ENCODE peak calls at places on chromosomes 12 and 14, in eight cellular contexts. One of them, this sample, is unnamed.

GRCh38 chr14:23984891-23985607 is 3.7 kb upstream of the DHRS4L2 start:
- DNase-seq in GM12865: no peak
- DNase-seq in ascending aorta: no peak
- DNase-seq in foreskin fibroblast: peak
- DNase-seq in thoracic aorta: no peak
- DNase-seq in psoas muscle: no peak
- DNase-seq in left lung: no peak
- DNase-seq in fibroblast of pulmonary artery: peak
- DNase-seq in this sample: no peak

GRCh38 chr12:70443274-70443673 is 77.2 kb downstream of the KCNMB4 start:
- DNase-seq in GM12865: no peak
- DNase-seq in ascending aorta: no peak
- DNase-seq in foreskin fibroblast: no peak
- DNase-seq in thoracic aorta: no peak
- DNase-seq in psoas muscle: no peak
- DNase-seq in left lung: no peak
- DNase-seq in fibroblast of pulmonary artery: peak
- DNase-seq in this sample: no peak

GRCh38 chr14:67240168-67240932 is 885 bp upstream of the PALS1 start:
- DNase-seq in GM12865: peak
- DNase-seq in ascending aorta: peak
- DNase-seq in foreskin fibroblast: peak
- DNase-seq in thoracic aorta: no peak
- DNase-seq in psoas muscle: peak
- DNase-seq in left lung: peak
- DNase-seq in fibroblast of pulmonary artery: peak
- DNase-seq in this sample: no peak

GRCh38 chr12:94725375-94726168 is 75.2 kb upstream of the TMCC3 start:
- DNase-seq in GM12865: peak
- DNase-seq in ascending aorta: no peak
- DNase-seq in foreskin fibroblast: peak
- DNase-seq in thoracic aorta: no peak
- DNase-seq in psoas muscle: no peak
- DNase-seq in left lung: no peak
- DNase-seq in fibroblast of pulmonary artery: peak
- DNase-seq in this sample: peak

GRCh38 chr12:67988600-67988999 is 647 bp upstream of the IFNG-AS1 start:
- DNase-seq in GM12865: peak
- DNase-seq in ascending aorta: no peak
- DNase-seq in foreskin fibroblast: no peak
- DNase-seq in thoracic aorta: no peak
- DNase-seq in psoas muscle: no peak
- DNase-seq in left lung: no peak
- DNase-seq in fibroblast of pulmonary artery: no peak
- DNase-seq in this sample: peak

GRCh38 chr14:70045715-70046535 is 142.8 kb downstream of the SLC8A3 start:
- DNase-seq in GM12865: peak
- DNase-seq in ascending aorta: no peak
- DNase-seq in foreskin fibroblast: peak
- DNase-seq in thoracic aorta: no peak
- DNase-seq in psoas muscle: peak
- DNase-seq in left lung: peak
- DNase-seq in fibroblast of pulmonary artery: peak
- DNase-seq in this sample: no peak

GRCh38 chr12:121810833-121811433 is 7.1 kb downstream of the SETD1B start:
- DNase-seq in GM12865: no peak
- DNase-seq in ascending aorta: peak
- DNase-seq in foreskin fibroblast: no peak
- DNase-seq in thoracic aorta: no peak
- DNase-seq in psoas muscle: no peak
- DNase-seq in left lung: no peak
- DNase-seq in fibroblast of pulmonary artery: peak
- DNase-seq in this sample: no peak

GRCh38 chr12:49389092-49389703 is 21.9 kb downstream of the SPATS2 start:
- DNase-seq in GM12865: no peak
- DNase-seq in ascending aorta: no peak
- DNase-seq in foreskin fibroblast: no peak
- DNase-seq in thoracic aorta: no peak
- DNase-seq in psoas muscle: peak
- DNase-seq in left lung: peak
- DNase-seq in fibroblast of pulmonary artery: no peak
- DNase-seq in this sample: no peak

GRCh38 chr12:54282949-54283593 is 2.5 kb downstream of the HNRNPA1 start:
- DNase-seq in GM12865: no peak
- DNase-seq in ascending aorta: no peak
- DNase-seq in foreskin fibroblast: no peak
- DNase-seq in thoracic aorta: no peak
- DNase-seq in psoas muscle: no peak
- DNase-seq in left lung: no peak
- DNase-seq in fibroblast of pulmonary artery: no peak
- DNase-seq in this sample: no peak

GRCh38 chr14:65170768-65171251 is 68.5 kb upstream of the MAX start:
- DNase-seq in GM12865: peak
- DNase-seq in ascending aorta: no peak
- DNase-seq in foreskin fibroblast: peak
- DNase-seq in thoracic aorta: no peak
- DNase-seq in psoas muscle: no peak
- DNase-seq in left lung: no peak
- DNase-seq in fibroblast of pulmonary artery: peak
- DNase-seq in this sample: no peak

GRCh38 chr14:55129428-55130193 is 559 bp downstream of the LGALS3 start:
- DNase-seq in GM12865: peak
- DNase-seq in ascending aorta: peak
- DNase-seq in foreskin fibroblast: peak
- DNase-seq in thoracic aorta: peak
- DNase-seq in psoas muscle: peak
- DNase-seq in left lung: peak
- DNase-seq in fibroblast of pulmonary artery: peak
- DNase-seq in this sample: no peak

GRCh38 chr12:131009595-131010270 is 56.0 kb downstream of the ADGRD1 start:
- DNase-seq in GM12865: no peak
- DNase-seq in ascending aorta: no peak
- DNase-seq in foreskin fibroblast: no peak
- DNase-seq in thoracic aorta: no peak
- DNase-seq in psoas muscle: no peak
- DNase-seq in left lung: no peak
- DNase-seq in fibroblast of pulmonary artery: no peak
- DNase-seq in this sample: no peak

GRCh38 chr12:131831635-131832041 is 3.4 kb downstream of the MMP17 start:
- DNase-seq in GM12865: no peak
- DNase-seq in ascending aorta: no peak
- DNase-seq in foreskin fibroblast: peak
- DNase-seq in thoracic aorta: no peak
- DNase-seq in psoas muscle: peak
- DNase-seq in left lung: no peak
- DNase-seq in fibroblast of pulmonary artery: peak
- DNase-seq in this sample: no peak

GRCh38 chr12:4308334-4308960 is 12.6 kb upstream of the TIGAR start:
- DNase-seq in GM12865: no peak
- DNase-seq in ascending aorta: no peak
- DNase-seq in foreskin fibroblast: no peak
- DNase-seq in thoracic aorta: no peak
- DNase-seq in psoas muscle: no peak
- DNase-seq in left lung: no peak
- DNase-seq in fibroblast of pulmonary artery: no peak
- DNase-seq in this sample: no peak

GRCh38 chr14:68363841-68364711 is 428.8 kb downstream of the ZFP36L1 start:
- DNase-seq in GM12865: no peak
- DNase-seq in ascending aorta: no peak
- DNase-seq in foreskin fibroblast: no peak
- DNase-seq in thoracic aorta: no peak
- DNase-seq in psoas muscle: peak
- DNase-seq in left lung: peak
- DNase-seq in fibroblast of pulmonary artery: peak
- DNase-seq in this sample: no peak

GRCh38 chr12:104342635-104343249 is 39.2 kb downstream of the EID3 start:
- DNase-seq in GM12865: no peak
- DNase-seq in ascending aorta: no peak
- DNase-seq in foreskin fibroblast: no peak
- DNase-seq in thoracic aorta: no peak
- DNase-seq in psoas muscle: no peak
- DNase-seq in left lung: no peak
- DNase-seq in fibroblast of pulmonary artery: no peak
- DNase-seq in this sample: no peak

GRCh38 chr14:32509632-32510187 is 180.6 kb downstream of the AKAP6 start:
- DNase-seq in GM12865: no peak
- DNase-seq in ascending aorta: peak
- DNase-seq in foreskin fibroblast: peak
- DNase-seq in thoracic aorta: peak
- DNase-seq in psoas muscle: peak
- DNase-seq in left lung: no peak
- DNase-seq in fibroblast of pulmonary artery: peak
- DNase-seq in this sample: no peak

GRCh38 chr12:4939418-4940023 is 29.8 kb downstream of the KCNA1 start:
- DNase-seq in GM12865: no peak
- DNase-seq in ascending aorta: no peak
- DNase-seq in foreskin fibroblast: no peak
- DNase-seq in thoracic aorta: no peak
- DNase-seq in psoas muscle: no peak
- DNase-seq in left lung: no peak
- DNase-seq in fibroblast of pulmonary artery: no peak
- DNase-seq in this sample: no peak

GRCh38 chr12:59600174-59600573 is 4.3 kb downstream of the SLC16A7 start:
- DNase-seq in GM12865: no peak
- DNase-seq in ascending aorta: no peak
- DNase-seq in foreskin fibroblast: peak
- DNase-seq in thoracic aorta: no peak
- DNase-seq in psoas muscle: no peak
- DNase-seq in left lung: no peak
- DNase-seq in fibroblast of pulmonary artery: peak
- DNase-seq in this sample: no peak

GRCh38 chr12:25377475-25378179 is 126.9 kb upstream of the KRAS start:
- DNase-seq in GM12865: peak
- DNase-seq in ascending aorta: no peak
- DNase-seq in foreskin fibroblast: peak
- DNase-seq in thoracic aorta: no peak
- DNase-seq in psoas muscle: no peak
- DNase-seq in left lung: no peak
- DNase-seq in fibroblast of pulmonary artery: peak
- DNase-seq in this sample: no peak

GRCh38 chr12:109804820-109805761 is 28.1 kb downstream of the TRPV4 start:
- DNase-seq in GM12865: peak
- DNase-seq in ascending aorta: peak
- DNase-seq in foreskin fibroblast: peak
- DNase-seq in thoracic aorta: peak
- DNase-seq in psoas muscle: peak
- DNase-seq in left lung: peak
- DNase-seq in fibroblast of pulmonary artery: peak
- DNase-seq in this sample: no peak

GRCh38 chr12:100346660-100347059 is 10.2 kb upstream of the SLC17A8 start:
- DNase-seq in GM12865: no peak
- DNase-seq in ascending aorta: no peak
- DNase-seq in foreskin fibroblast: no peak
- DNase-seq in thoracic aorta: no peak
- DNase-seq in psoas muscle: no peak
- DNase-seq in left lung: no peak
- DNase-seq in fibroblast of pulmonary artery: peak
- DNase-seq in this sample: no peak

GRCh38 chr12:53578783-53579182 is 47.4 kb downstream of the ATF7 start:
- DNase-seq in GM12865: no peak
- DNase-seq in ascending aorta: no peak
- DNase-seq in foreskin fibroblast: no peak
- DNase-seq in thoracic aorta: no peak
- DNase-seq in psoas muscle: no peak
- DNase-seq in left lung: no peak
- DNase-seq in fibroblast of pulmonary artery: no peak
- DNase-seq in this sample: no peak

GRCh38 chr14:104858811-104859426 is 6.1 kb upstream of the CEP170B start:
- DNase-seq in GM12865: no peak
- DNase-seq in ascending aorta: peak
- DNase-seq in foreskin fibroblast: no peak
- DNase-seq in thoracic aorta: no peak
- DNase-seq in psoas muscle: peak
- DNase-seq in left lung: no peak
- DNase-seq in fibroblast of pulmonary artery: no peak
- DNase-seq in this sample: no peak
- H3K4me3 ChIP-seq in GM12865: no peak
- H3K4me3 ChIP-seq in ascending aorta: no peak
- H3K4me3 ChIP-seq in foreskin fibroblast: no peak
- H3K4me3 ChIP-seq in thoracic aorta: no peak
- H3K4me3 ChIP-seq in psoas muscle: no peak
- H3K4me3 ChIP-seq in left lung: no peak
- H3K4me3 ChIP-seq in fibroblast of pulmonary artery: no peak
- H3K4me3 ChIP-seq in this sample: no peak

GRCh38 chr12:21065845-21066244 is 65.1 kb upstream of the SLCO1B1 start:
- DNase-seq in GM12865: no peak
- DNase-seq in ascending aorta: no peak
- DNase-seq in foreskin fibroblast: no peak
- DNase-seq in thoracic aorta: no peak
- DNase-seq in psoas muscle: no peak
- DNase-seq in left lung: no peak
- DNase-seq in fibroblast of pulmonary artery: peak
- DNase-seq in this sample: no peak
- TF ChIP-seq CTCF in GM12865: peak
- TF ChIP-seq CTCF in ascending aorta: peak
- TF ChIP-seq CTCF in foreskin fibroblast: no peak
- TF ChIP-seq CTCF in thoracic aorta: peak
- TF ChIP-seq CTCF in psoas muscle: no peak
- TF ChIP-seq CTCF in left lung: peak
- TF ChIP-seq CTCF in fibroblast of pulmonary artery: peak
- TF ChIP-seq CTCF in this sample: no peak

GRCh38 chr12:57607958-57608663 is 3.1 kb upstream of the ARHGEF25 start:
- DNase-seq in GM12865: no peak
- DNase-seq in ascending aorta: no peak
- DNase-seq in foreskin fibroblast: no peak
- DNase-seq in thoracic aorta: no peak
- DNase-seq in psoas muscle: no peak
- DNase-seq in left lung: no peak
- DNase-seq in fibroblast of pulmonary artery: no peak
- DNase-seq in this sample: no peak

GRCh38 chr12:57610553-57611115 is 601 bp upstream of the ARHGEF25 start:
- DNase-seq in GM12865: no peak
- DNase-seq in ascending aorta: peak
- DNase-seq in foreskin fibroblast: no peak
- DNase-seq in thoracic aorta: no peak
- DNase-seq in psoas muscle: peak
- DNase-seq in left lung: no peak
- DNase-seq in fibroblast of pulmonary artery: no peak
- DNase-seq in this sample: no peak

GRCh38 chr12:57611116-57611809 is at the start of gene ARHGEF25:
- DNase-seq in GM12865: no peak
- DNase-seq in ascending aorta: peak
- DNase-seq in foreskin fibroblast: peak
- DNase-seq in thoracic aorta: no peak
- DNase-seq in psoas muscle: peak
- DNase-seq in left lung: peak
- DNase-seq in fibroblast of pulmonary artery: peak
- DNase-seq in this sample: no peak

GRCh38 chr12:57609781-57610552 is 1.3 kb upstream of the ARHGEF25 start:
- DNase-seq in GM12865: no peak
- DNase-seq in ascending aorta: no peak
- DNase-seq in foreskin fibroblast: no peak
- DNase-seq in thoracic aorta: no peak
- DNase-seq in psoas muscle: peak
- DNase-seq in left lung: no peak
- DNase-seq in fibroblast of pulmonary artery: no peak
- DNase-seq in this sample: no peak

GRCh38 chr12:57609091-57609780 is 2.0 kb upstream of the ARHGEF25 start:
- DNase-seq in GM12865: no peak
- DNase-seq in ascending aorta: no peak
- DNase-seq in foreskin fibroblast: no peak
- DNase-seq in thoracic aorta: no peak
- DNase-seq in psoas muscle: peak
- DNase-seq in left lung: no peak
- DNase-seq in fibroblast of pulmonary artery: no peak
- DNase-seq in this sample: no peak
- H3K4me3 ChIP-seq in GM12865: no peak
- H3K4me3 ChIP-seq in ascending aorta: peak
- H3K4me3 ChIP-seq in foreskin fibroblast: no peak
- H3K4me3 ChIP-seq in thoracic aorta: peak
- H3K4me3 ChIP-seq in psoas muscle: peak
- H3K4me3 ChIP-seq in left lung: no peak
- H3K4me3 ChIP-seq in fibroblast of pulmonary artery: no peak
- H3K4me3 ChIP-seq in this sample: no peak

GRCh38 chr12:32305163-32305562 is 94.2 kb upstream of the FGD4 start:
- DNase-seq in GM12865: peak
- DNase-seq in ascending aorta: no peak
- DNase-seq in foreskin fibroblast: no peak
- DNase-seq in thoracic aorta: no peak
- DNase-seq in psoas muscle: no peak
- DNase-seq in left lung: no peak
- DNase-seq in fibroblast of pulmonary artery: peak
- DNase-seq in this sample: no peak
- TF ChIP-seq CTCF in GM12865: peak
- TF ChIP-seq CTCF in ascending aorta: peak
- TF ChIP-seq CTCF in foreskin fibroblast: peak
- TF ChIP-seq CTCF in thoracic aorta: no peak
- TF ChIP-seq CTCF in psoas muscle: peak
- TF ChIP-seq CTCF in left lung: peak
- TF ChIP-seq CTCF in fibroblast of pulmonary artery: peak
- TF ChIP-seq CTCF in this sample: peak